ENCODE peak calls at places on chromosomes 3 and 15, in seven cellular contexts. R, E, H, N, Q, L and U are unnamed samples.
A peak's percentile ranks its signal among the peaks of the same experiment; 100 is the strongest.

GRCh38 chr3:98765721-98766120 is 2.6 kb downstream of the ST3GAL6 start:
- DNase-seq in R (no peak), E (no peak), H (no peak), N (no peak), Q (no peak), L (no peak), U (no peak)

GRCh38 chr15:57548325-57548724 is 43.4 kb upstream of the MYZAP start:
- DNase-seq in R (no peak), E (no peak), H (no peak), N (peak; percentile 33), Q (no peak), L (no peak), U (no peak)

GRCh38 chr3:128523591-128523990 is 30.6 kb upstream of the GATA2 start:
- DNase-seq in R (no peak), E (no peak), H (no peak), N (no peak), Q (no peak), L (no peak), U (no peak)

GRCh38 chr3:101945980-101946379 is 96.7 kb downstream of the NFKBIZ start:
- DNase-seq in R (no peak), E (no peak), H (no peak), N (no peak), Q (no peak), L (no peak), U (no peak)

GRCh38 chr3:123984957-123985356 is 7.0 kb downstream of the ROPN1 start:
- DNase-seq in R (no peak), E (no peak), H (no peak), N (no peak), Q (no peak), L (no peak), U (no peak)

GRCh38 chr3:89488800-89489580 is 381.6 kb downstream of the EPHA3 start:
- DNase-seq in R (no peak), E (no peak), H (no peak), N (no peak), Q (no peak), L (no peak), U (no peak)

GRCh38 chr3:19231792-19232461 is 83.6 kb downstream of the KCNH8 start:
- DNase-seq in R (no peak), E (no peak), H (no peak), N (no peak), Q (no peak), L (no peak), U (no peak)

GRCh38 chr3:195352895-195353488 is 82.0 kb upstream of the XXYLT1 start:
- DNase-seq in R (no peak), E (no peak), H (no peak), N (peak; percentile 7), Q (no peak), L (peak; percentile 54), U (no peak)

GRCh38 chr3:123258811-123259420 is 57.2 kb downstream of the SEC22A start:
- DNase-seq in R (no peak), E (no peak), H (no peak), N (peak; percentile 43), Q (no peak), L (peak; percentile 65), U (no peak)

GRCh38 chr15:41561104-41561776 is 2.2 kb downstream of the TYRO3 start:
- DNase-seq in R (no peak), E (no peak), H (no peak), N (no peak), Q (peak; percentile 75), L (no peak), U (no peak)

GRCh38 chr15:77180757-77181156 is 109.8 kb upstream of the TSPAN3 start:
- DNase-seq in R (no peak), E (no peak), H (no peak), N (no peak), Q (no peak), L (no peak), U (no peak)

GRCh38 chr3:173635826-173636225 is 238.3 kb downstream of the NLGN1 start:
- DNase-seq in R (no peak), E (no peak), H (no peak), N (no peak), Q (no peak), L (no peak), U (no peak)

GRCh38 chr3:81568378-81568777 is 193.1 kb downstream of the GBE1 start:
- DNase-seq in R (no peak), E (no peak), H (no peak), N (no peak), Q (no peak), L (no peak), U (no peak)

GRCh38 chr3:141328286-141329166 is 39.8 kb upstream of the ZBTB38 start:
- DNase-seq in R (no peak), E (no peak), H (no peak), N (no peak), Q (no peak), L (no peak), U (no peak)

DNA sequence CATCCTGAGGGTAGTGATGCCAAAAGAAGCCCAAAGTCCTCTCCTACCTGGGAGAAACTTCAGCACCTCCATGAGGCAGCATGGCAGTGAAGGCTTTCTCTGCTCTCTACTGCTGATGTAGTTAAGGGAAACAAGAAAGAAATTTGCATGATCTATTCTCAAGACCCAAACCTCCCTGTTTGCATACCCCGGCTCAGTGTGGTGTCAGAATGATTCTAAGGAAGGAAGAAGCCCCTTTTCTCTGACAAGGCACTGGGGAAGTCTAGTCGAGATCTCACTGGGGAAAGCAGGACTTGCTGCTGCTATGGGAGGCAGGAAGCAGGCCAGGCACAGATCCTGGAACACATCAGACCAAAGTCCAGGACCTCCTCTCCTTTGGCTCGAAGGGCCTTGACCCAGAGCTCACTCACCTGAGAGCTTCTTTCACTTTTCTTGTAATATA is 89.4 kb upstream of the ICE2 start:
- DNase-seq in R (no peak), E (no peak), H (no peak), N (no peak), Q (no peak), L (no peak), U (no peak)
- H3K27ac ChIP-seq in R (no peak overlapping the region), E (no peak overlapping the region), H (no peak overlapping the region), N (no peak overlapping the region), Q (no peak overlapping the region), L (no peak overlapping the region), U (peak overlapping the region; percentile 14)

DNA sequence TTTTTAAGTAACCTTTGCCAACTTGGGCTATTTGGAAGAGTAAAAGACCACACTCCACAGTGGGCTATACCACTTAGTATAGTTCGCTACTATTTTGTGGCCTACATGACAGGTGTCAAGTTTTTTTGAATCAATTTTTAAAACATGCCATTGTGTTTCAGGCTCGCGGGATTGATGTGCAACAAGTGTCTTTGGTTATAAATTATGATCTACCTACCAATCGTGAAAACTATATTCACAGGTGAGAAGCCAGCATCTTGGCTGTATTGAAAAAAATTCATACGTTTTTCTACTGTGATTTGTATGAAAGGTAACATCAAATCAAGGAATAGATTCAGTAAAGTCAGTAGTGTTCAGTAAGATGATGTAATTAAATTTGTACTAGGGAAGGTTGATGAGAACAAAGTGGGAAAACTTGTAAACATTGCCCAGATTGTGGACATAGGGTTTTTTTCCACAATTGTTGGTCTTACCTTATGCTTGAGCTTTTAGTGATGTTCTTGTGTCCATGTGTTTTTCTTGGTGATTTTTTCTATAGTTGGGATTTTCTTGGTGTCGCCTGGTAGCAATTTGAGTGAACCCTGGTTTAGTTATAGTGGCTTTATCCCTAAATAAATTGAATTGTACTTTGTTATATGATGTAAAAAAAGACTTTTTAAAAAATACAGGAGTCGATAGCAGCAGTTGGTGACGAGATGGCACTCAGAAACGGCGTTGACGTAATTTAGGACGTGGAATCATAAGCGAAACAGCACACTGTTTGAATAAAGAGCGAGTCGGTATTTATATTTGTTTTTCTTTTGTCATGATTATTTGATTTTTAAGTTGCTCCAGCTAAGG is 4.5 kb downstream of the EIF4A2 start:
- DNase-seq in R (no peak), E (no peak), H (no peak), N (no peak), Q (no peak), L (no peak), U (no peak)
- H3K4me3 ChIP-seq in R (peak overlapping the region; percentile 4), E (no peak overlapping the region), H (no peak overlapping the region), N (no peak overlapping the region), Q (no peak overlapping the region), L (peak overlapping the region; percentile 94), U (no peak overlapping the region)

GRCh38 chr15:71078506-71079207 is 36.6 kb upstream of the THSD4 start:
- DNase-seq in R (no peak), E (no peak), H (no peak), N (no peak), Q (no peak), L (no peak), U (no peak)

GRCh38 chr15:71080705-71081104 is 34.6 kb upstream of the THSD4 start:
- DNase-seq in R (no peak), E (no peak), H (no peak), N (no peak), Q (no peak), L (peak; percentile 23), U (no peak)

GRCh38 chr15:71080166-71080565 is 35.1 kb upstream of the THSD4 start:
- DNase-seq in R (no peak), E (no peak), H (no peak), N (no peak), Q (no peak), L (no peak), U (no peak)

GRCh38 chr15:71082803-71083202 is 32.5 kb upstream of the THSD4 start:
- DNase-seq in R (no peak), E (no peak), H (peak; percentile 50), N (no peak), Q (no peak), L (no peak), U (peak; percentile 82)

GRCh38 chr15:71079208-71080044 is 35.8 kb upstream of the THSD4 start:
- DNase-seq in R (no peak), E (peak; percentile 65), H (no peak), N (no peak), Q (no peak), L (peak; percentile 49), U (no peak)
- H3K27ac ChIP-seq in R (no peak overlapping the region), E (peak overlapping the region; percentile 83), H (no peak overlapping the region), N (no peak overlapping the region), Q (peak overlapping the region; percentile 55), L (peak overlapping the region; percentile 5), U (no peak overlapping the region)

GRCh38 chr3:197952440-197952839 is 2.5 kb downstream of the RPL35A start:
- DNase-seq in R (no peak), E (no peak), H (no peak), N (no peak), Q (no peak), L (no peak), U (no peak)
- H3K4me3 ChIP-seq in R (no peak overlapping the region), E (no peak overlapping the region), H (no peak overlapping the region), N (peak overlapping the region; percentile 21), Q (no peak overlapping the region), L (no peak overlapping the region), U (no peak overlapping the region)

DNA sequence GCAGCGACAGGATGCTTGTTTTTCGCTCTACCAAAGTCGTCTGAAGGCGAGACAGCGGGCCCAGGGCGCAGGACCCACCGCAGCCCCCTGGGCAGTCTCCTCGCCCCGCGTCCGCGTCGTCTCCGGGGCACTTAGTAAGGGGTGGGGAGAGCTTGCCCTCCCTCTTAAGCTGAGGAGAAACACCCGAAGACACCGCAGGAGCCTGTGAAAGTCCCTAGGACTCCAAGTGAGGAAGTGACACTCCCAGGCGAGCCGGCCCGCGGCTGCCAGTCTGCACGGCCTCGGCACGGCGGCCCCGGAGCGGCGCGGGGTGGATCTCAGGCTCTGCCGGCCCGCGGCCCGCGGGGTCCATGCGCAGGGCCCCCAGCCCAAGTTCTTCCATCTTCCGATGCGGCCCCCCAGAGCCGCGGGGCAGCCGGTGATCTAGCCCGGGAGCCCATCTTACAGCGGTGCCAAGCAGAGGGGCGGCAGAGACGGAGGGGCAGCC is 262 bp downstream of the ARHGAP31 start:
- DNase-seq in R (peak; percentile 79), E (peak; percentile 50), H (peak; percentile 47), N (no peak), Q (peak; percentile 96), L (peak; percentile 32), U (peak; percentile 71)
- H3K27ac ChIP-seq in R (peak overlapping the region; percentile 88), E (peak overlapping the region; percentile 75), H (peak overlapping the region; percentile 94), N (no peak overlapping the region), Q (peak overlapping the region; percentile 93), L (peak overlapping the region; percentile 88), U (peak overlapping the region; percentile 89)

GRCh38 chr3:113629941-113630340 is 66.5 kb downstream of the USF3 start:
- DNase-seq in R (no peak), E (no peak), H (no peak), N (no peak), Q (no peak), L (no peak), U (no peak)
- H3K4me3 ChIP-seq in R (no peak overlapping the region), E (no peak overlapping the region), H (no peak overlapping the region), N (peak overlapping the region; percentile 55), Q (no peak overlapping the region), L (no peak overlapping the region), U (no peak overlapping the region)